ENCODE peak calls at places on chromosomes 4 and X, in ten cellular contexts. A is CD8-positive, alpha-beta memory T cell; K is dorsolateral prefrontal cortex; Z is GM04504; U is endothelial cell; R is lower leg skin; X is HFF-Myc; S is MM.1S; Y is stimulated activated CD8-positive, alpha-beta memory T cell treated with anti-CD3 and anti-CD28 coated beads, Interleukin-15, amount 100 ng/mL, for 48 hours; I is stimulated activated CD4-positive, alpha-beta T cell treated with anti-CD3 and anti-CD28 coated beads, Interleukin-1b, Interleukin-23, amount 100 ng/mL, for 48 hours. T is an unnamed sample.

GRCh38 chr4:10120943-10121567 is 4.5 kb upstream of the WDR1 start:
- DNase-seq in I (no peak), U (no peak), A (no peak), X (no peak), K (no peak), Y (no peak), R (no peak), Z (no peak), S (no peak), T (no peak)

GRCh38 chr4:55615008-55615407 is 21.1 kb downstream of the NMU start:
- DNase-seq in K (no peak), Z (no peak), A (no peak), I (no peak), R (no peak), U (no peak), X (no peak), Y (no peak), S (no peak), T (peak; percentile 7)

GRCh38 chr4:52234539-52235174 is 183.6 kb downstream of the SPATA18 start:
- DNase-seq in A (no peak), K (no peak), S (no peak), Y (no peak), I (no peak), R (no peak), U (no peak), X (peak; percentile 37), Z (peak; percentile 28), T (peak; percentile 72)

GRCh38 chr4:139562067-139562684 is 6.2 kb upstream of the SETD7 start:
- DNase-seq in I (no peak), R (no peak), U (no peak), Y (no peak), K (no peak), Z (no peak), A (no peak), S (no peak), X (no peak), T (peak; percentile 30)

GRCh38 chr4:130053723-130054122 is 957.8 kb downstream of the C4orf33 start:
- DNase-seq in Z (no peak), A (no peak), R (no peak), S (no peak), Y (no peak), I (no peak), K (no peak), U (no peak), X (no peak), T (no peak)

GRCh38 chrX:154797006-154797405 is 8.3 kb downstream of the MPP1 start:
- DNase-seq in A (no peak), X (no peak), R (no peak), Y (no peak), I (no peak), Z (no peak), K (no peak), U (no peak), S (no peak), T (no peak)

GRCh38 chr4:89657931-89658700 is 178.8 kb downstream of the SNCA start:
- DNase-seq in S (peak; percentile 73), Z (peak; percentile 8), Y (no peak), K (no peak), I (no peak), U (no peak), X (peak; percentile 16), R (no peak), A (no peak), T (peak; percentile 66)

GRCh38 chr4:137531121-137531520 is 1.2 kb downstream of the PCDH18 start:
- DNase-seq in X (no peak), U (no peak), I (no peak), Z (no peak), R (no peak), S (no peak), Y (no peak), K (no peak), A (no peak), T (peak; percentile 51)

GRCh38 chr4:79050521-79050880 is 111.3 kb upstream of the PAQR3 start:
- DNase-seq in S (no peak), Y (no peak), K (peak; percentile 45), Z (no peak), X (no peak), R (no peak), U (no peak), A (no peak), I (no peak), T (no peak)